ENCODE peak calls at places on chromosomes 6 and 20, in six cellular contexts. One of them, this sample, is unnamed.

GRCh38 chr6:169968541-169969270 is 217.3 kb downstream of the ERMARD start:
- DNase-seq in CD4-positive, alpha-beta T cell: no peak
- DNase-seq in RWPE1: no peak
- DNase-seq in activated CD8-positive, alpha-beta T cell treated with anti-CD3 and anti-CD28 coated beads for 36 hours: no peak
- DNase-seq in heart left ventricle: no peak
- DNase-seq in HL-60: no peak
- DNase-seq in this sample: no peak

GRCh38 chr20:16128538-16129106 is 444.6 kb downstream of the KIF16B start:
- DNase-seq in heart left ventricle: no peak
- DNase-seq in HL-60: no peak
- DNase-seq in CD4-positive, alpha-beta T cell: no peak
- DNase-seq in activated CD8-positive, alpha-beta T cell treated with anti-CD3 and anti-CD28 coated beads for 36 hours: no peak
- DNase-seq in RWPE1: no peak
- DNase-seq in this sample: no peak

GRCh38 chr20:3350412-3350811 is 57.1 kb downstream of the DNAAF9 start:
- DNase-seq in HL-60: no peak
- DNase-seq in CD4-positive, alpha-beta T cell: no peak
- DNase-seq in activated CD8-positive, alpha-beta T cell treated with anti-CD3 and anti-CD28 coated beads for 36 hours: no peak
- DNase-seq in RWPE1: no peak
- DNase-seq in heart left ventricle: no peak
- DNase-seq in this sample: no peak

GRCh38 chr6:73460044-73460443 is 1.5 kb upstream of the MTO1 start:
- DNase-seq in activated CD8-positive, alpha-beta T cell treated with anti-CD3 and anti-CD28 coated beads for 36 hours: no peak
- DNase-seq in HL-60: no peak
- DNase-seq in CD4-positive, alpha-beta T cell: no peak
- DNase-seq in RWPE1: no peak
- DNase-seq in heart left ventricle: no peak
- DNase-seq in this sample: no peak

GRCh38 chr6:87705070-87705691 is 3.1 kb upstream of the AKIRIN2 start:
- DNase-seq in RWPE1: no peak
- DNase-seq in activated CD8-positive, alpha-beta T cell treated with anti-CD3 and anti-CD28 coated beads for 36 hours: peak; percentile 84
- DNase-seq in CD4-positive, alpha-beta T cell: no peak
- DNase-seq in HL-60: no peak
- DNase-seq in heart left ventricle: no peak
- DNase-seq in this sample: no peak

GRCh38 chr20:13549451-13549850 is 89.3 kb downstream of the TASP1 start:
- DNase-seq in HL-60: no peak
- DNase-seq in RWPE1: no peak
- DNase-seq in CD4-positive, alpha-beta T cell: no peak
- DNase-seq in activated CD8-positive, alpha-beta T cell treated with anti-CD3 and anti-CD28 coated beads for 36 hours: no peak
- DNase-seq in heart left ventricle: no peak
- DNase-seq in this sample: no peak

GRCh38 chr6:43932259-43932900 is 162.4 kb downstream of the VEGFA start:
- DNase-seq in activated CD8-positive, alpha-beta T cell treated with anti-CD3 and anti-CD28 coated beads for 36 hours: no peak
- DNase-seq in RWPE1: no peak
- DNase-seq in HL-60: no peak
- DNase-seq in heart left ventricle: no peak
- DNase-seq in CD4-positive, alpha-beta T cell: no peak
- DNase-seq in this sample: no peak

GRCh38 chr6:33314943-33315752 is 1.3 kb upstream of the TAPBP start:
- DNase-seq in activated CD8-positive, alpha-beta T cell treated with anti-CD3 and anti-CD28 coated beads for 36 hours: no peak
- DNase-seq in HL-60: no peak
- DNase-seq in RWPE1: no peak
- DNase-seq in CD4-positive, alpha-beta T cell: no peak
- DNase-seq in heart left ventricle: peak; percentile 59
- DNase-seq in this sample: no peak

GRCh38 chr20:39214778-39215177 is 252.6 kb downstream of the DHX35 start:
- DNase-seq in activated CD8-positive, alpha-beta T cell treated with anti-CD3 and anti-CD28 coated beads for 36 hours: no peak
- DNase-seq in heart left ventricle: no peak
- DNase-seq in RWPE1: no peak
- DNase-seq in HL-60: no peak
- DNase-seq in CD4-positive, alpha-beta T cell: no peak
- DNase-seq in this sample: no peak

GRCh38 chr6:168988801-168989200 is 264.8 kb downstream of the THBS2 start:
- DNase-seq in heart left ventricle: no peak
- DNase-seq in CD4-positive, alpha-beta T cell: no peak
- DNase-seq in HL-60: no peak
- DNase-seq in activated CD8-positive, alpha-beta T cell treated with anti-CD3 and anti-CD28 coated beads for 36 hours: no peak
- DNase-seq in RWPE1: no peak
- DNase-seq in this sample: no peak

GRCh38 chr20:4844325-4844724 is 122.6 kb downstream of the PRND start:
- DNase-seq in heart left ventricle: no peak
- DNase-seq in HL-60: no peak
- DNase-seq in RWPE1: no peak
- DNase-seq in activated CD8-positive, alpha-beta T cell treated with anti-CD3 and anti-CD28 coated beads for 36 hours: no peak
- DNase-seq in CD4-positive, alpha-beta T cell: no peak
- DNase-seq in this sample: no peak

GRCh38 chr6:170049641-170050491 is 241.0 kb downstream of the DLL1 start:
- DNase-seq in activated CD8-positive, alpha-beta T cell treated with anti-CD3 and anti-CD28 coated beads for 36 hours: no peak
- DNase-seq in HL-60: peak; percentile 54
- DNase-seq in RWPE1: no peak
- DNase-seq in CD4-positive, alpha-beta T cell: no peak
- DNase-seq in heart left ventricle: peak; percentile 92
- DNase-seq in this sample: peak; percentile 39

GRCh38 chr20:63286781-63287696 is 5.9 kb upstream of the COL20A1 start:
- DNase-seq in RWPE1: no peak
- DNase-seq in CD4-positive, alpha-beta T cell: no peak
- DNase-seq in HL-60: no peak
- DNase-seq in activated CD8-positive, alpha-beta T cell treated with anti-CD3 and anti-CD28 coated beads for 36 hours: no peak
- DNase-seq in heart left ventricle: peak; percentile 24
- DNase-seq in this sample: no peak

GRCh38 chr6:166297606-166298005 is 10.6 kb downstream of the PRR18 start:
- DNase-seq in RWPE1: no peak
- DNase-seq in heart left ventricle: no peak
- DNase-seq in activated CD8-positive, alpha-beta T cell treated with anti-CD3 and anti-CD28 coated beads for 36 hours: no peak
- DNase-seq in HL-60: no peak
- DNase-seq in CD4-positive, alpha-beta T cell: no peak
- DNase-seq in this sample: no peak

GRCh38 chr6:85459224-85459901 is 9.5 kb downstream of the NT5E start:
- DNase-seq in HL-60: no peak
- DNase-seq in CD4-positive, alpha-beta T cell: no peak
- DNase-seq in RWPE1: peak; percentile 32
- DNase-seq in heart left ventricle: no peak
- DNase-seq in activated CD8-positive, alpha-beta T cell treated with anti-CD3 and anti-CD28 coated beads for 36 hours: no peak
- DNase-seq in this sample: no peak

GRCh38 chr6:84166395-84166794 is 61.0 kb downstream of the CEP162 start:
- DNase-seq in activated CD8-positive, alpha-beta T cell treated with anti-CD3 and anti-CD28 coated beads for 36 hours: no peak
- DNase-seq in HL-60: no peak
- DNase-seq in CD4-positive, alpha-beta T cell: no peak
- DNase-seq in heart left ventricle: no peak
- DNase-seq in RWPE1: no peak
- DNase-seq in this sample: no peak

GRCh38 chr6:39925191-39925930 is 8.9 kb downstream of the MOCS1 start:
- DNase-seq in RWPE1: no peak
- DNase-seq in heart left ventricle: no peak
- DNase-seq in CD4-positive, alpha-beta T cell: no peak
- DNase-seq in HL-60: no peak
- DNase-seq in activated CD8-positive, alpha-beta T cell treated with anti-CD3 and anti-CD28 coated beads for 36 hours: no peak
- DNase-seq in this sample: no peak

GRCh38 chr6:137167702-137168377 is 5.6 kb downstream of the IL22RA2 start:
- DNase-seq in HL-60: no peak
- DNase-seq in CD4-positive, alpha-beta T cell: no peak
- DNase-seq in heart left ventricle: no peak
- DNase-seq in activated CD8-positive, alpha-beta T cell treated with anti-CD3 and anti-CD28 coated beads for 36 hours: peak; percentile 39
- DNase-seq in RWPE1: no peak
- DNase-seq in this sample: no peak

GRCh38 chr6:128158496-128158895 is 257.6 kb upstream of the THEMIS start:
- DNase-seq in CD4-positive, alpha-beta T cell: no peak
- DNase-seq in activated CD8-positive, alpha-beta T cell treated with anti-CD3 and anti-CD28 coated beads for 36 hours: no peak
- DNase-seq in heart left ventricle: no peak
- DNase-seq in HL-60: no peak
- DNase-seq in RWPE1: no peak
- DNase-seq in this sample: no peak

GRCh38 chr6:107510108-107510507 is 20.2 kb downstream of the SOBP start:
- DNase-seq in heart left ventricle: no peak
- DNase-seq in activated CD8-positive, alpha-beta T cell treated with anti-CD3 and anti-CD28 coated beads for 36 hours: no peak
- DNase-seq in HL-60: no peak
- DNase-seq in RWPE1: no peak
- DNase-seq in CD4-positive, alpha-beta T cell: no peak
- DNase-seq in this sample: no peak

GRCh38 chr20:62561182-62561581 is 81.1 kb upstream of the SLCO4A1 start:
- DNase-seq in RWPE1: no peak
- DNase-seq in heart left ventricle: no peak
- DNase-seq in CD4-positive, alpha-beta T cell: no peak
- DNase-seq in activated CD8-positive, alpha-beta T cell treated with anti-CD3 and anti-CD28 coated beads for 36 hours: no peak
- DNase-seq in HL-60: no peak
- DNase-seq in this sample: no peak

GRCh38 chr6:136113736-136114173 is 136.4 kb downstream of the MTFR2 start:
- DNase-seq in RWPE1: peak; percentile 13
- DNase-seq in activated CD8-positive, alpha-beta T cell treated with anti-CD3 and anti-CD28 coated beads for 36 hours: peak; percentile 12
- DNase-seq in heart left ventricle: peak; percentile 75
- DNase-seq in CD4-positive, alpha-beta T cell: no peak
- DNase-seq in HL-60: no peak
- DNase-seq in this sample: peak; percentile 48

GRCh38 chr6:89940225-89941027 is 46.2 kb downstream of the GJA10 start:
- DNase-seq in heart left ventricle: peak; percentile 60
- DNase-seq in activated CD8-positive, alpha-beta T cell treated with anti-CD3 and anti-CD28 coated beads for 36 hours: peak; percentile 85
- DNase-seq in CD4-positive, alpha-beta T cell: peak; percentile 66
- DNase-seq in HL-60: peak; percentile 37
- DNase-seq in RWPE1: peak; percentile 78
- DNase-seq in this sample: no peak

GRCh38 chr6:70371454-70372105 is 41.7 kb upstream of the FAM135A start:
- DNase-seq in heart left ventricle: no peak
- DNase-seq in CD4-positive, alpha-beta T cell: no peak
- DNase-seq in activated CD8-positive, alpha-beta T cell treated with anti-CD3 and anti-CD28 coated beads for 36 hours: no peak
- DNase-seq in RWPE1: peak; percentile 58
- DNase-seq in HL-60: peak; percentile 32
- DNase-seq in this sample: no peak

GRCh38 chr6:135093578-135093977 is 39.0 kb upstream of the HBS1L start:
- DNase-seq in CD4-positive, alpha-beta T cell: no peak
- DNase-seq in activated CD8-positive, alpha-beta T cell treated with anti-CD3 and anti-CD28 coated beads for 36 hours: no peak
- DNase-seq in HL-60: no peak
- DNase-seq in heart left ventricle: no peak
- DNase-seq in RWPE1: no peak
- DNase-seq in this sample: no peak

GRCh38 chr6:14924126-14925024 is 321.5 kb upstream of the JARID2 start:
- DNase-seq in HL-60: no peak
- DNase-seq in activated CD8-positive, alpha-beta T cell treated with anti-CD3 and anti-CD28 coated beads for 36 hours: no peak
- DNase-seq in RWPE1: no peak
- DNase-seq in CD4-positive, alpha-beta T cell: no peak
- DNase-seq in heart left ventricle: no peak
- DNase-seq in this sample: no peak

GRCh38 chr20:57006411-57007170 is 259.9 kb downstream of the BMP7 start:
- DNase-seq in CD4-positive, alpha-beta T cell: no peak
- DNase-seq in HL-60: no peak
- DNase-seq in RWPE1: peak; percentile 69
- DNase-seq in activated CD8-positive, alpha-beta T cell treated with anti-CD3 and anti-CD28 coated beads for 36 hours: no peak
- DNase-seq in heart left ventricle: no peak
- DNase-seq in this sample: no peak

GRCh38 chr20:38181207-38181693 is 16.2 kb upstream of the TGM2 start:
- DNase-seq in CD4-positive, alpha-beta T cell: no peak
- DNase-seq in HL-60: no peak
- DNase-seq in RWPE1: no peak
- DNase-seq in activated CD8-positive, alpha-beta T cell treated with anti-CD3 and anti-CD28 coated beads for 36 hours: no peak
- DNase-seq in heart left ventricle: no peak
- DNase-seq in this sample: no peak

GRCh38 chr20:17873410-17874270 is 95.0 kb downstream of the SNX5 start:
- DNase-seq in HL-60: no peak
- DNase-seq in activated CD8-positive, alpha-beta T cell treated with anti-CD3 and anti-CD28 coated beads for 36 hours: peak; percentile 40
- DNase-seq in RWPE1: peak; percentile 35
- DNase-seq in CD4-positive, alpha-beta T cell: no peak
- DNase-seq in heart left ventricle: peak; percentile 92
- DNase-seq in this sample: peak; percentile 59

GRCh38 chr6:128256100-128256499 is 264.3 kb downstream of the PTPRK start:
- DNase-seq in CD4-positive, alpha-beta T cell: no peak
- DNase-seq in activated CD8-positive, alpha-beta T cell treated with anti-CD3 and anti-CD28 coated beads for 36 hours: no peak
- DNase-seq in RWPE1: no peak
- DNase-seq in HL-60: no peak
- DNase-seq in heart left ventricle: no peak
- DNase-seq in this sample: no peak

DNA sequence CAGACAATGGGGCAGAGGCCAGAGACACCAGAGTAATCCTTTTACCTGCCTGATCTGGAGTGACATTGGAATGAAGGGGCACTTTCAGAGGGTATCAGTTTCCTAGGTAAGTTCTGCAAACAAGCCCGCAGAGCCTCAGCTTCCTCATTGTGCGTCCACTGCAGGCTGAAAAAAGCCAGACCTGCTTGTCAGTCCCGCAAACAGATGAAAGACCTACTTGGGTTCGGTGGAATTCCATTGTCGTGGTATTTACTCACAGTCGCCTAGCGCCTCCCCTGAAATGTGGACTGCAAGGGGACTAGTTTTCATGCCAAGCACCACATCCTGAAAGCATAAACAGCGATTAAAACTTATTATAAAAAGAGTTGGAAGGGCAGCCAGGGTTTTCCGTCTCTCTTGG is 121.5 kb downstream of the PAX1 start:
- DNase-seq in HL-60: no peak
- DNase-seq in heart left ventricle: no peak
- DNase-seq in CD4-positive, alpha-beta T cell: no peak
- DNase-seq in activated CD8-positive, alpha-beta T cell treated with anti-CD3 and anti-CD28 coated beads for 36 hours: no peak
- DNase-seq in RWPE1: no peak
- DNase-seq in this sample: no peak
- TF ChIP-seq CTCF in HL-60: no peak
- TF ChIP-seq CTCF in heart left ventricle: no peak
- TF ChIP-seq CTCF in CD4-positive, alpha-beta T cell: no peak
- TF ChIP-seq CTCF in activated CD8-positive, alpha-beta T cell treated with anti-CD3 and anti-CD28 coated beads for 36 hours: no peak
- TF ChIP-seq CTCF in RWPE1: no peak
- TF ChIP-seq CTCF in this sample: no peak

GRCh38 chr20:23141016-23141415 is 54.9 kb upstream of the CD93 start:
- DNase-seq in CD4-positive, alpha-beta T cell: no peak
- DNase-seq in activated CD8-positive, alpha-beta T cell treated with anti-CD3 and anti-CD28 coated beads for 36 hours: no peak
- DNase-seq in HL-60: no peak
- DNase-seq in RWPE1: no peak
- DNase-seq in heart left ventricle: peak; percentile 1
- DNase-seq in this sample: no peak
- TF ChIP-seq CTCF in CD4-positive, alpha-beta T cell: no peak
- TF ChIP-seq CTCF in activated CD8-positive, alpha-beta T cell treated with anti-CD3 and anti-CD28 coated beads for 36 hours: no peak
- TF ChIP-seq CTCF in HL-60: no peak
- TF ChIP-seq CTCF in RWPE1: no peak
- TF ChIP-seq CTCF in heart left ventricle: no peak
- TF ChIP-seq CTCF in this sample: no peak

DNA sequence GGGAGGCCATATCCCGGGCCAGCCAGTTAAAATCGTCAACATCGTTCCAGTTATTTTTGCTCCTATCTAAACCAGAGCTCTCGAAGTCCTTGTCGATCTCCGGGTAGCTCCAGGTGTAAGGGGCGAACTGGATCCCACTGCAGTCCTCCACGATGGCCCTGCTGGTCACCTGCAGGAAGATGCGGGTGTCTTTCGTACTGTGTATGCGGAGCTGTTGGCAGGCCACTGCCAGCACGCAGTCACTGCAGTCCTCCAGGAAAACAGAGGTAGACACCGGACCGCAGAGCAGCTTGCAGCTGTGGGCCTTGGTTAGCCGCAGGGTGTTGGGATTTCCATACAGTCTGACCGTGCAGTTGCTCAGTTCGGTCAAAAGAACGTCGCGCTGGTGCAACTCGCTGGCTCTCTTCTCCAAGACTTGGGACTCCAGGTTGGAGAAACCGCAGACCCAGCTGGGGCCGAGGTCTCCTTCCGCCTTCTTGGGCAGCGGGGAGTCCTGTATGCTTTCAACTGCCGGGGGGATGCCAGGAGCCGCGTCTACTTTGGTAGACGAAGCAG is 743 bp downstream of the TBCC start:
- DNase-seq in CD4-positive, alpha-beta T cell: no peak
- DNase-seq in RWPE1: no peak
- DNase-seq in heart left ventricle: peak; percentile 29
- DNase-seq in HL-60: peak; percentile 41
- DNase-seq in activated CD8-positive, alpha-beta T cell treated with anti-CD3 and anti-CD28 coated beads for 36 hours: peak; percentile 55
- DNase-seq in this sample: no peak
- TF ChIP-seq CTCF in CD4-positive, alpha-beta T cell: no peak
- TF ChIP-seq CTCF in RWPE1: no peak
- TF ChIP-seq CTCF in heart left ventricle: no peak
- TF ChIP-seq CTCF in HL-60: no peak
- TF ChIP-seq CTCF in activated CD8-positive, alpha-beta T cell treated with anti-CD3 and anti-CD28 coated beads for 36 hours: no peak
- TF ChIP-seq CTCF in this sample: no peak

GRCh38 chr20:21125072-21125848 is 622 bp upstream of the KIZ start:
- DNase-seq in CD4-positive, alpha-beta T cell: no peak
- DNase-seq in RWPE1: no peak
- DNase-seq in HL-60: no peak
- DNase-seq in activated CD8-positive, alpha-beta T cell treated with anti-CD3 and anti-CD28 coated beads for 36 hours: no peak
- DNase-seq in heart left ventricle: peak; percentile 68
- DNase-seq in this sample: no peak
- TF ChIP-seq CTCF in CD4-positive, alpha-beta T cell: no peak
- TF ChIP-seq CTCF in RWPE1: no peak
- TF ChIP-seq CTCF in HL-60: no peak
- TF ChIP-seq CTCF in activated CD8-positive, alpha-beta T cell treated with anti-CD3 and anti-CD28 coated beads for 36 hours: no peak
- TF ChIP-seq CTCF in heart left ventricle: no peak
- TF ChIP-seq CTCF in this sample: no peak

This sample was measured in mesothelial cell of epicardium.